ENCODE peak calls at places on chromosomes 3 and 15, in six cellular contexts. M is aorta, K is GM23338, P is tibial artery, W is uterus, A is right atrium auricular region. L is an unnamed sample.

GRCh38 chr15:67931861-67932260 is 92.0 kb upstream of the RNU6-1 start:
- DNase-seq in M (no peak), K (no peak), P (no peak), W (no peak), A (peak; percentile 53), L (no peak)

GRCh38 chr3:141830508-141830907 is 45.9 kb upstream of the ATP1B3 start:
- DNase-seq in M (no peak), K (no peak), P (no peak), W (no peak), A (no peak), L (no peak)

GRCh38 chr3:179713643-179714090 is 60.8 kb downstream of the USP13 start:
- DNase-seq in M (no peak), K (peak; percentile 33), P (no peak), W (no peak), A (no peak), L (no peak)

GRCh38 chr15:60464836-60465630 is 13.9 kb downstream of the ICE2 start:
- DNase-seq in M (no peak), K (no peak), P (no peak), W (no peak), A (no peak), L (no peak)

GRCh38 chr3:155391583-155391982 is 98.1 kb upstream of the STRIT1 start:
- DNase-seq in M (no peak), K (peak; percentile 7), P (no peak), W (peak; percentile 22), A (no peak), L (peak; percentile 70)

GRCh38 chr3:121064121-121064520 is 156.1 kb downstream of the STXBP5L start:
- DNase-seq in M (peak; percentile 37), K (no peak), P (no peak), W (no peak), A (no peak), L (no peak)

GRCh38 chr15:94083467-94083991 is 147.8 kb upstream of the MCTP2 start:
- DNase-seq in M (no peak), K (no peak), P (no peak), W (peak; percentile 55), A (no peak), L (no peak)

GRCh38 chr15:75230016-75230343 is 28.2 kb upstream of the GOLGA6C start:
- DNase-seq in M (no peak), K (no peak), P (no peak), W (no peak), A (no peak), L (no peak)

GRCh38 chr15:74783072-74783807 is 1.4 kb downstream of the CSK start:
- DNase-seq in M (no peak), K (no peak), P (no peak), W (no peak), A (no peak), L (no peak)

GRCh38 chr15:75650908-75651809 is 3.4 kb downstream of the SNX33 start:
- DNase-seq in M (no peak), K (no peak), P (peak; percentile 88), W (no peak), A (no peak), L (peak; percentile 75)

GRCh38 chr15:50544368-50544767 is 2.1 kb downstream of the USP50 start:
- DNase-seq in M (no peak), K (peak; percentile 17), P (no peak), W (no peak), A (no peak), L (no peak)

GRCh38 chr3:28836199-28836598 is 444.7 kb upstream of the RBMS3 start:
- DNase-seq in M (no peak), K (no peak), P (no peak), W (no peak), A (no peak), L (no peak)

GRCh38 chr3:128170866-128171516 is 17.7 kb downstream of the EEFSEC start:
- DNase-seq in M (no peak), K (peak; percentile 69), P (no peak), W (peak; percentile 73), A (peak; percentile 74), L (peak; percentile 70)

GRCh38 chr15:52503788-52504496 is 24.7 kb downstream of the MYO5A start:
- DNase-seq in M (no peak), K (no peak), P (no peak), W (no peak), A (no peak), L (no peak)

GRCh38 chr3:25635038-25635437 is 29.7 kb downstream of the TOP2B start:
- DNase-seq in M (no peak), K (no peak), P (no peak), W (no peak), A (no peak), L (no peak)

GRCh38 chr15:67413770-67414429 is 107.0 kb upstream of the C15orf61 start:
- DNase-seq in M (no peak), K (no peak), P (no peak), W (no peak), A (no peak), L (no peak)

GRCh38 chr3:128808672-128809071 is 70.7 kb upstream of the ACAD9 start:
- DNase-seq in M (no peak), K (no peak), P (no peak), W (no peak), A (no peak), L (no peak)

DNA sequence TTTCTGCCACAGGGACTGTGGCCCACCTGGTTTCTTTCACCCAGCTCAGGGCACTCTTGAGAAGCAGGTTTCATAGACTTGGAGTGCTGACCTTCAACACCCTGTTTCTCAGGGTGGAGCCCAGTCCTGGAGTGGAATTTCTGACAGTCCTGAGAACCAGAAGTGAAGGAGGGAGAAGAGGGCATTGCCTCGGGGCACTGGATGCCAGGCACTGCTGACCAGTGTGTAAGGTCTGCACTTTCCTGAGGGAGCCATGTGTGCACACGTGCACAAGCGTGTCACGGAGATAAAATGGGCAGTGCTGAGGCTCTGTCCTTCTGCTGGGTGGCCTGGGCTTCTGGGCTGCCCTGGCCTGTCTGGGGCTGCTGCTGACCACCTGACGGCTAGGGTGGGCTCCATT is 118.5 kb downstream of the SEC22A start:
- DNase-seq in M (peak; percentile 38), K (no peak), P (no peak), W (no peak), A (no peak), L (no peak)
- H3K27me3 ChIP-seq in M (no peaks in the 10 kb centered on the region), K (no peaks in the 10 kb centered on the region), P (no peaks in the 10 kb centered on the region), W (no peaks in the 10 kb centered on the region), A (no peaks in the 10 kb centered on the region), L (no peaks in the 10 kb centered on the region)

DNA sequence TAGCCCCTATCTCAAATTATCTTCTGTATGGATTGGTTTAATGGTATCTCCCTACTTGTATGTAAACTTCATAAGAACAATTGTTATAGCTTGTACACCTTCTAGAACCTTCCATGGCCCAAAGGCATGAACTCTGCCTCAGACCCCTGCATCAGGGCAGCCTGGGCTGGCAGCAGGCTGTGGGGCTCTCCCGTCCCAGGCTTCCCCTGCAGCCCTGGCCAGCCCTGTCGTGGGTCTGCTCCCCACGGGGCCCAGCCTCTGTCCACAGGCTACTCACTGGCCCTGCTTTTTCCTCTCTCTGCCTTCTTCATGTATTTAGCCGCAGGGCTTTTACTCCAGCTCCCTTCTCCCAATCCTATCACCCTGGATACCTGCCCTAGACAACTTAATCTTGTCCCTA is 4.4 kb downstream of the SCN5A start:
- DNase-seq in M (no peak), K (no peak), P (peak; percentile 45), W (no peak), A (peak; percentile 44), L (no peak)
- H3K27me3 ChIP-seq in M (no peaks in the 10 kb centered on the region), K (peaks cover 22% of the 10 kb centered on the region), P (peaks cover 41% of the 10 kb centered on the region), W (no peaks in the 10 kb centered on the region), A (no peaks in the 10 kb centered on the region), L (peaks cover 23% of the 10 kb centered on the region)

GRCh38 chr3:114450008-114450596 is 156.3 kb downstream of the TIGIT start:
- DNase-seq in M (no peak), K (no peak), P (no peak), W (no peak), A (no peak), L (no peak)
- H3K27me3 ChIP-seq in M (no peaks in the 10 kb centered on the region), K (no peaks in the 10 kb centered on the region), P (no peaks in the 10 kb centered on the region), W (no peaks in the 10 kb centered on the region), A (no peaks in the 10 kb centered on the region), L (no peaks in the 10 kb centered on the region)

GRCh38 chr3:160060409-160061027 is 71.9 kb downstream of the IL12A start:
- DNase-seq in M (no peak), K (no peak), P (no peak), W (no peak), A (no peak), L (no peak)

GRCh38 chr3:160055659-160056058 is 67.0 kb downstream of the IL12A start:
- DNase-seq in M (no peak), K (no peak), P (no peak), W (no peak), A (no peak), L (no peak)

GRCh38 chr3:160065282-160065681 is 76.6 kb downstream of the IL12A start:
- DNase-seq in M (no peak), K (no peak), P (no peak), W (no peak), A (no peak), L (no peak)

DNA sequence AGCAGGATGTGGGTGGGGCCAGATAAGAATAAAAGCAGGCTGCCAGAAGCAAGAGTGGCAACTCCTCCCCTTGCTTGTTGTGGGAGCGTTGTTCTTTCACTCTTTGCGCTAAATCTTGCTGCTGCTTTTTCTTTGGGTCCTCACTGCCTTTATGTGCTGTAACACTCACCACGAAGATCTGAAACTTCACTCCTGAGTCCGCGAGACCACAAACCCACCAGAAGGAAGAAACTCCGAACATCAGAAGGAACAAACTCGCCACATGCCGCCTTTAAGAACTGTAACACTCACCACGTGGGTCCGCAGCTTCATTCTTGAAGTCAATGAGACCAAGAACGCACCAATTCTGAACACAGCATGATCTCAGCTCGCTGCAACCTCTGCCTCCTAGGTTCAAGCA is 72.9 kb downstream of the IL12A start:
- DNase-seq in M (no peak), K (no peak), P (no peak), W (no peak), A (no peak), L (no peak)
- H3K27me3 ChIP-seq in M (no peaks in the 10 kb centered on the region), K (no peaks in the 10 kb centered on the region), P (no peaks in the 10 kb centered on the region), W (no peaks in the 10 kb centered on the region), A (no peaks in the 10 kb centered on the region), L (no peaks in the 10 kb centered on the region)

GRCh38 chr3:195762611-195763247 is 42.0 kb downstream of the MUC20 start:
- DNase-seq in M (peak; percentile 72), K (no peak), P (no peak), W (no peak), A (no peak), L (no peak)
- H3K27me3 ChIP-seq in M (no peaks in the 10 kb centered on the region), K (no peaks in the 10 kb centered on the region), P (peaks cover 57% of the 10 kb centered on the region), W (no peaks in the 10 kb centered on the region), A (no peaks in the 10 kb centered on the region), L (no peaks in the 10 kb centered on the region)

DNA sequence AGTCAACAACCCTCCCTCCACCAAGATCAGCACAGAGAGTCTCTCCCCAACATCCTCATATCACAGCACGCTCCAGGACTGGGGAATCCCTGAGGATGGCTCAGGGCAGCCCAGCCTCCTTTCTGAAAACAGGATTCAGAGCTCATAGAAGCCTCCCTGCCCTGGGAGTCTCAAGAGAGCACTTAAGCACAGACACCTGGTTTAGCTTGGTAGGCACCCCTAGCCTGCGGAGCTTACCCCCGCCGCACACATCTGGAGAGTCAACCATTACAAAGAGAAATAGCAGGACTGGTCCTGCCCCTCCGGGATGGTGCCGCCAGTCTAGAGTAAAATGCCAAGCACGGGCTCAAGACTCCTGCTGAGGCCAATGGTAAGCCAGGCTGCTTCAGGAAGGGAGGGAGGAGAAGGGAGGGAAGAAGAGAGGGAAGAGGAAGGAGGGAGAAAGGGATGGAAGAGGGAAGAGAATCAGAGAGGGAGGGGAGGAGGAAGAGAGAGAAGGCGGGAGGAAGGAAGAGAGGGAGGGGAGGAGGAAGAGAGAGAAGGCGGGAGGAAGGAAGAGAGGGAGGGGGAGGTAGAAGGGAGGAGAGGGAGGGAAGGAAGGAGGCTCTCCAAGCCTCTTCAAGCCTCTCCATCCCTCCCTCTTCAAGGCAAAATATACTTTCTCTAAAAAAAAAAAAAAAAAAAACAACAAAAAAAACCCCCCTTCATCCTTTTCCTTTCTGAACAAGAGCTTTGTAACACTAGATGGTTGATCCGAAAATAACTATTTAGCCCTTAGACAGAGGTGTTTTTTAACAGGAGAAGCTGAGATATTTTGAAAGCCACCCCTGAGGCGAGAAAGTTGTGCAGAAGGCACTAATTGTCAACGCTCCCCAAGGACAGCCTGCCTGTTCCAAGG is 278.6 kb upstream of the TLE3 start:
- DNase-seq in M (peak; percentile 66), K (peak; percentile 71), P (no peak), W (no peak), A (peak; percentile 52), L (no peak)
- H3K27me3 ChIP-seq in M (no peaks in the 10 kb centered on the region), K (no peaks in the 10 kb centered on the region), P (no peaks in the 10 kb centered on the region), W (no peaks in the 10 kb centered on the region), A (no peaks in the 10 kb centered on the region), L (peaks cover 5% of the 10 kb centered on the region)